ENCODE peak calls at places on chromosomes 13 and 19, in seven cellular contexts. One of them, this sample, is unnamed.

GRCh38 chr19:35110974-35111373 is 4.6 kb upstream of the FXYD3 start:
- DNase-seq in tibial artery: no peak
- DNase-seq in HFF-Myc: no peak
- DNase-seq in nephron progenitor cell: no peak
- DNase-seq in right cardiac atrium: no peak
- DNase-seq in NCI-H345: no peak
- DNase-seq in HTR-8/SVneo: no peak
- DNase-seq in this sample: no peak

GRCh38 chr19:42596391-42597071 is 1.8 kb upstream of the CEACAM8 start:
- DNase-seq in tibial artery: no peak
- DNase-seq in NCI-H345: no peak
- DNase-seq in HFF-Myc: no peak
- DNase-seq in right cardiac atrium: peak; percentile 21
- DNase-seq in nephron progenitor cell: peak; percentile 71
- DNase-seq in HTR-8/SVneo: peak; percentile 24
- DNase-seq in this sample: no peak

GRCh38 chr19:34555447-34555846 is 73.9 kb downstream of the WTIP start:
- DNase-seq in HTR-8/SVneo: peak; percentile 11
- DNase-seq in nephron progenitor cell: no peak
- DNase-seq in NCI-H345: peak; percentile 15
- DNase-seq in HFF-Myc: no peak
- DNase-seq in tibial artery: no peak
- DNase-seq in right cardiac atrium: no peak
- DNase-seq in this sample: no peak

GRCh38 chr13:51419015-51419636 is 33.7 kb downstream of the INTS6 start:
- DNase-seq in NCI-H345: no peak
- DNase-seq in HFF-Myc: no peak
- DNase-seq in HTR-8/SVneo: no peak
- DNase-seq in nephron progenitor cell: no peak
- DNase-seq in right cardiac atrium: no peak
- DNase-seq in tibial artery: no peak
- DNase-seq in this sample: no peak

GRCh38 chr13:78742659-78743058 is 83.7 kb upstream of the OBI1 start:
- DNase-seq in HFF-Myc: no peak
- DNase-seq in nephron progenitor cell: no peak
- DNase-seq in HTR-8/SVneo: no peak
- DNase-seq in right cardiac atrium: no peak
- DNase-seq in tibial artery: no peak
- DNase-seq in NCI-H345: peak; percentile 68
- DNase-seq in this sample: no peak

GRCh38 chr13:100209857-100210580 is 121.1 kb downstream of the PCCA start:
- DNase-seq in nephron progenitor cell: no peak
- DNase-seq in NCI-H345: no peak
- DNase-seq in tibial artery: no peak
- DNase-seq in HFF-Myc: peak; percentile 37
- DNase-seq in HTR-8/SVneo: no peak
- DNase-seq in right cardiac atrium: no peak
- DNase-seq in this sample: no peak

GRCh38 chr13:110109910-110110309 is 197.0 kb downstream of the COL4A1 start:
- DNase-seq in right cardiac atrium: peak; percentile 90
- DNase-seq in NCI-H345: no peak
- DNase-seq in nephron progenitor cell: no peak
- DNase-seq in HTR-8/SVneo: no peak
- DNase-seq in tibial artery: peak; percentile 92
- DNase-seq in HFF-Myc: no peak
- DNase-seq in this sample: no peak

GRCh38 chr13:82259284-82259683 is 1623.0 kb downstream of the SLITRK1 start:
- DNase-seq in tibial artery: no peak
- DNase-seq in nephron progenitor cell: no peak
- DNase-seq in HTR-8/SVneo: no peak
- DNase-seq in HFF-Myc: no peak
- DNase-seq in right cardiac atrium: no peak
- DNase-seq in NCI-H345: no peak
- DNase-seq in this sample: no peak

GRCh38 chr13:111475488-111475887 is 155.0 kb downstream of the TEX29 start:
- DNase-seq in HTR-8/SVneo: no peak
- DNase-seq in HFF-Myc: no peak
- DNase-seq in nephron progenitor cell: no peak
- DNase-seq in NCI-H345: no peak
- DNase-seq in right cardiac atrium: no peak
- DNase-seq in tibial artery: no peak
- DNase-seq in this sample: no peak

GRCh38 chr13:96650301-96650886 is 343.9 kb downstream of the OXGR1 start:
- DNase-seq in right cardiac atrium: no peak
- DNase-seq in nephron progenitor cell: no peak
- DNase-seq in HTR-8/SVneo: no peak
- DNase-seq in HFF-Myc: no peak
- DNase-seq in tibial artery: no peak
- DNase-seq in NCI-H345: no peak
- DNase-seq in this sample: no peak

GRCh38 chr19:29714371-29714952 is 599 bp downstream of the C19orf12 start:
- DNase-seq in right cardiac atrium: no peak
- DNase-seq in HTR-8/SVneo: no peak
- DNase-seq in tibial artery: no peak
- DNase-seq in HFF-Myc: no peak
- DNase-seq in nephron progenitor cell: no peak
- DNase-seq in NCI-H345: peak; percentile 43
- DNase-seq in this sample: no peak

GRCh38 chr19:39818626-39819097 is 15.3 kb downstream of the DYRK1B start:
- DNase-seq in HFF-Myc: no peak
- DNase-seq in tibial artery: no peak
- DNase-seq in HTR-8/SVneo: no peak
- DNase-seq in right cardiac atrium: no peak
- DNase-seq in NCI-H345: no peak
- DNase-seq in nephron progenitor cell: no peak
- DNase-seq in this sample: no peak